ENCODE peak calls at places on chromosomes 13 and 19, in five cellular contexts. One of them, this sample, is unnamed.

GRCh38 chr13:53254495-53254894 is 225.9 kb downstream of the OLFM4 start:
- DNase-seq in mesenchymal stem cell: no peak
- DNase-seq in mammary epithelial cell: no peak
- DNase-seq in NT2/D1: no peak
- DNase-seq in mesendoderm: peak; percentile 31
- DNase-seq in this sample: no peak

GRCh38 chr13:34358811-34359513 is 541.0 kb downstream of the RFC3 start:
- DNase-seq in mesenchymal stem cell: peak; percentile 93
- DNase-seq in mammary epithelial cell: peak; percentile 91
- DNase-seq in NT2/D1: no peak
- DNase-seq in mesendoderm: no peak
- DNase-seq in this sample: no peak

GRCh38 chr13:106762711-106763110 is 194.8 kb upstream of the ARGLU1 start:
- DNase-seq in mesenchymal stem cell: no peak
- DNase-seq in mammary epithelial cell: no peak
- DNase-seq in NT2/D1: no peak
- DNase-seq in mesendoderm: no peak
- DNase-seq in this sample: no peak

GRCh38 chr19:48424694-48425219 is 21.0 kb upstream of the GRWD1 start:
- DNase-seq in mesenchymal stem cell: peak; percentile 87
- DNase-seq in mammary epithelial cell: no peak
- DNase-seq in NT2/D1: no peak
- DNase-seq in mesendoderm: peak; percentile 86
- DNase-seq in this sample: no peak

GRCh38 chr13:20546559-20546958 is 20.4 kb upstream of the IFT88 start:
- DNase-seq in mesenchymal stem cell: no peak
- DNase-seq in mammary epithelial cell: no peak
- DNase-seq in NT2/D1: no peak
- DNase-seq in mesendoderm: no peak
- DNase-seq in this sample: no peak

GRCh38 chr19:33404916-33405315 is 31.4 kb downstream of the CEBPG start:
- DNase-seq in mesenchymal stem cell: no peak
- DNase-seq in mammary epithelial cell: no peak
- DNase-seq in NT2/D1: no peak
- DNase-seq in mesendoderm: no peak
- DNase-seq in this sample: no peak

GRCh38 chr19:54650108-54650666 is 12.6 kb upstream of the LILRB4 start:
- DNase-seq in mesenchymal stem cell: no peak
- DNase-seq in mammary epithelial cell: no peak
- DNase-seq in NT2/D1: no peak
- DNase-seq in mesendoderm: no peak
- DNase-seq in this sample: no peak

GRCh38 chr19:18915639-18916038 is 3.5 kb downstream of the COPE start:
- DNase-seq in mesenchymal stem cell: peak; percentile 45
- DNase-seq in mammary epithelial cell: peak; percentile 32
- DNase-seq in NT2/D1: no peak
- DNase-seq in mesendoderm: peak; percentile 75
- DNase-seq in this sample: peak; percentile 80

GRCh38 chr13:48344264-48344663 is 40.7 kb downstream of the RB1 start:
- DNase-seq in mesenchymal stem cell: no peak
- DNase-seq in mammary epithelial cell: no peak
- DNase-seq in NT2/D1: no peak
- DNase-seq in mesendoderm: no peak
- DNase-seq in this sample: no peak

GRCh38 chr13:39051157-39051556 is 12.9 kb downstream of the NHLRC3 start:
- DNase-seq in mesenchymal stem cell: peak; percentile 60
- DNase-seq in mammary epithelial cell: peak; percentile 22
- DNase-seq in NT2/D1: no peak
- DNase-seq in mesendoderm: peak; percentile 52
- DNase-seq in this sample: peak; percentile 21

GRCh38 chr19:58584498-58585441 is 11.6 kb upstream of the MZF1 start:
- DNase-seq in mesenchymal stem cell: no peak
- DNase-seq in mammary epithelial cell: no peak
- DNase-seq in NT2/D1: no peak
- DNase-seq in mesendoderm: no peak
- DNase-seq in this sample: no peak

GRCh38 chr19:37218592-37218935 is 550 bp downstream of the ZNF383 start:
- DNase-seq in mesenchymal stem cell: peak; percentile 82
- DNase-seq in mammary epithelial cell: no peak
- DNase-seq in NT2/D1: no peak
- DNase-seq in mesendoderm: no peak
- DNase-seq in this sample: peak; percentile 14

GRCh38 chr19:51735759-51736449 is 12.1 kb upstream of the HAS1 start:
- DNase-seq in mesenchymal stem cell: no peak
- DNase-seq in mammary epithelial cell: no peak
- DNase-seq in NT2/D1: no peak
- DNase-seq in mesendoderm: no peak
- DNase-seq in this sample: no peak

GRCh38 chr13:38824342-38824741 is 137.5 kb downstream of the FREM2 start:
- DNase-seq in mesenchymal stem cell: no peak
- DNase-seq in mammary epithelial cell: peak; percentile 69
- DNase-seq in NT2/D1: no peak
- DNase-seq in mesendoderm: peak; percentile 41
- DNase-seq in this sample: no peak

GRCh38 chr19:4744451-4745170 is 21.0 kb upstream of the DPP9 start:
- DNase-seq in mesenchymal stem cell: peak; percentile 76
- DNase-seq in mammary epithelial cell: peak; percentile 84
- DNase-seq in NT2/D1: no peak
- DNase-seq in mesendoderm: no peak
- DNase-seq in this sample: no peak

GRCh38 chr13:112940236-112940635 is 28.8 kb upstream of the MCF2L start:
- DNase-seq in mesenchymal stem cell: no peak
- DNase-seq in mammary epithelial cell: no peak
- DNase-seq in NT2/D1: no peak
- DNase-seq in mesendoderm: no peak
- DNase-seq in this sample: peak; percentile 83

GRCh38 chr13:106155411-106155810 is 380.1 kb downstream of the EFNB2 start:
- DNase-seq in mesenchymal stem cell: peak; percentile 62
- DNase-seq in mammary epithelial cell: peak; percentile 87
- DNase-seq in NT2/D1: no peak
- DNase-seq in mesendoderm: no peak
- DNase-seq in this sample: no peak

GRCh38 chr19:21835810-21836444 is at the start of gene ZNF43:
- DNase-seq in mesenchymal stem cell: peak; percentile 96
- DNase-seq in mammary epithelial cell: peak; percentile 92
- DNase-seq in NT2/D1: peak; percentile 94
- DNase-seq in mesendoderm: peak; percentile 99
- DNase-seq in this sample: peak; percentile 79

GRCh38 chr19:4861147-4861546 is 6.3 kb downstream of the PLIN3 start:
- DNase-seq in mesenchymal stem cell: no peak
- DNase-seq in mammary epithelial cell: no peak
- DNase-seq in NT2/D1: no peak
- DNase-seq in mesendoderm: no peak
- DNase-seq in this sample: no peak

GRCh38 chr13:41005709-41006108 is 13.4 kb downstream of the ELF1 start:
- DNase-seq in mesenchymal stem cell: no peak
- DNase-seq in mammary epithelial cell: no peak
- DNase-seq in NT2/D1: no peak
- DNase-seq in mesendoderm: no peak
- DNase-seq in this sample: no peak

GRCh38 chr13:113455384-113455783 is 2.1 kb upstream of the ADPRHL1 start:
- DNase-seq in mesenchymal stem cell: no peak
- DNase-seq in mammary epithelial cell: no peak
- DNase-seq in NT2/D1: no peak
- DNase-seq in mesendoderm: no peak
- DNase-seq in this sample: no peak

GRCh38 chr13:39527961-39528720 is 74.9 kb downstream of the LHFPL6 start:
- DNase-seq in mesenchymal stem cell: peak; percentile 86
- DNase-seq in mammary epithelial cell: peak; percentile 79
- DNase-seq in NT2/D1: no peak
- DNase-seq in mesendoderm: peak; percentile 53
- DNase-seq in this sample: peak; percentile 10

GRCh38 chr19:7505682-7506384 is 10.1 kb upstream of the ZNF358 start:
- DNase-seq in mesenchymal stem cell: peak; percentile 25
- DNase-seq in mammary epithelial cell: no peak
- DNase-seq in NT2/D1: no peak
- DNase-seq in mesendoderm: peak; percentile 37
- DNase-seq in this sample: peak; percentile 95

GRCh38 chr13:31982124-31982523 is 49.5 kb upstream of the FRY start:
- DNase-seq in mesenchymal stem cell: no peak
- DNase-seq in mammary epithelial cell: peak; percentile 7
- DNase-seq in NT2/D1: no peak
- DNase-seq in mesendoderm: no peak
- DNase-seq in this sample: no peak

GRCh38 chr13:44471686-44472085 is 98.1 kb downstream of the SERP2 start:
- DNase-seq in mesenchymal stem cell: peak; percentile 64
- DNase-seq in mammary epithelial cell: no peak
- DNase-seq in NT2/D1: no peak
- DNase-seq in mesendoderm: no peak
- DNase-seq in this sample: no peak

GRCh38 chr13:33319859-33320258 is 34.3 kb upstream of the STARD13 start:
- DNase-seq in mesenchymal stem cell: no peak
- DNase-seq in mammary epithelial cell: no peak
- DNase-seq in NT2/D1: no peak
- DNase-seq in mesendoderm: no peak
- DNase-seq in this sample: no peak

GRCh38 chr13:34153428-34154180 is 335.7 kb downstream of the RFC3 start:
- DNase-seq in mesenchymal stem cell: peak; percentile 6
- DNase-seq in mammary epithelial cell: no peak
- DNase-seq in NT2/D1: no peak
- DNase-seq in mesendoderm: peak; percentile 52
- DNase-seq in this sample: no peak

GRCh38 chr13:76884571-76885202 is 1.5 kb downstream of the KCTD12 start:
- DNase-seq in mesenchymal stem cell: peak; percentile 59
- DNase-seq in mammary epithelial cell: peak; percentile 40
- DNase-seq in NT2/D1: no peak
- DNase-seq in mesendoderm: no peak
- DNase-seq in this sample: peak; percentile 18

GRCh38 chr13:28735481-28736029 is 16.8 kb upstream of the SLC46A3 start:
- DNase-seq in mesenchymal stem cell: no peak
- DNase-seq in mammary epithelial cell: no peak
- DNase-seq in NT2/D1: no peak
- DNase-seq in mesendoderm: peak; percentile 59
- DNase-seq in this sample: no peak

GRCh38 chr13:80164451-80164850 is 176.5 kb downstream of the SPRY2 start:
- DNase-seq in mesenchymal stem cell: no peak
- DNase-seq in mammary epithelial cell: no peak
- DNase-seq in NT2/D1: no peak
- DNase-seq in mesendoderm: no peak
- DNase-seq in this sample: no peak

GRCh38 chr19:33390120-33390907 is 16.8 kb downstream of the CEBPG start:
- DNase-seq in mesenchymal stem cell: no peak
- DNase-seq in mammary epithelial cell: no peak
- DNase-seq in NT2/D1: no peak
- DNase-seq in mesendoderm: no peak
- DNase-seq in this sample: peak; percentile 56

DNA sequence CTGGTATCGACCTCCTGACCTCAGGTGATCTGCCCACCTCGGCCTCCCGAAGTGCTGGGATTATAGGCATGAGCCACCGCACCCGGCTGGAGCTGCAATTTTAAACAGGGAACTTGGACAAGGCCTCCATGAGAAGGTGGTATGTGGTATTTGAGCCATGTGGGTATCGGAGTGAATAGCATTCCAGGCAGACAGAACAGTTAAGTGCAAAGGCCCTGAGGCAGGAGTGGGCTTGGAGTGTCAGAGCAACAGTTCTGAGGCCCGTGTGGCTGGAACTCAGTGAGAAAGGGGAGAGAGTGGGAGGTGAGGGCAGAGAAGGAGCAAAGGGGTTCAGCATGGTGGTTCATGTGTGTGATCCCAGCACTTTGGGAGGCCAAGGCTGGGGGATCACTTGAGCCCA is 2.9 kb downstream of the RCN3 start:
- DNase-seq in mesenchymal stem cell: no peak
- DNase-seq in mammary epithelial cell: no peak
- DNase-seq in NT2/D1: no peak
- DNase-seq in mesendoderm: no peak
- DNase-seq in this sample: no peak
- H3K9ac ChIP-seq in mesenchymal stem cell: no peak overlapping the region
- H3K9ac ChIP-seq in mammary epithelial cell: no peak overlapping the region
- H3K9ac ChIP-seq in NT2/D1: no peak overlapping the region
- H3K9ac ChIP-seq in mesendoderm: no peak overlapping the region
- H3K9ac ChIP-seq in this sample: no peak overlapping the region

DNA sequence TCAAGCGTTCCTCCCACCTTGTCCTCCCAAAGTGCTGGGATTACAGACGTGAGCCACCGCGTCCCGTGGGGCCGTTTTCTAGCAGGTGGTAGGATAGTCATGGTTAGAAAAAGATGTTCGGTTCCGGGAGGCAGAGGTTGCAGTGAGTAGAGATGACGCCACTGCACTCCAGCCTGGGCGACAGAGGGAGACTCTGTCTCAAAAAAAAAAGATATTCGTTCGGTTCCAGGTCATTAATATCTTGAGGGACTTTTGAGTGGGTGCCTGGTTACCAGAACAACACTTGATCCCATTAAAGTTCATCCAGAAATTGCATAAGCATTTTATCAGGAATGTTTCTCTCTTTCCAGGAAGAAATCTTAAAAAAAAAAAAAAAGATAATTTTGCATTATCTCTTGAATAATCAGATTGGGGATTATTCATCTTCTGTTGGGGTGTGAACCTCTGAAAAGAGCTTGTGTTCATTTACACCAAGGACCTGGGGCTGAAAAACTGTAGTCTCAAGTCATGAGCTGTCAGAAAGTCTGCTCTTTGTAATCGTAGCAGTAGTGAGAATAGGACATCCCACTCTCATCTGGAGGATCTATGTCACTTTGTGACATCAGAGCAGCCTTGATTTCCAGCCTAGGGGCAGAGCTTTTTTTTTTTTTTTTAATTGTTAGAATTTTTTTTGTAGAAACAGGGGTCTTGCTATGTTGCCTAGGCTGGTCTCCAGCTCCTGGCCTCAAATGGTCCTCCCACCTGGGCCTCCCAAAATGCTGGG is 1.0 kb upstream of the ETHE1 start:
- DNase-seq in mesenchymal stem cell: peak; percentile 37
- DNase-seq in mammary epithelial cell: peak; percentile 39
- DNase-seq in NT2/D1: no peak
- DNase-seq in mesendoderm: no peak
- DNase-seq in this sample: no peak
- H3K9ac ChIP-seq in mesenchymal stem cell: peak overlapping the region; percentile 93
- H3K9ac ChIP-seq in mammary epithelial cell: no peak overlapping the region
- H3K9ac ChIP-seq in NT2/D1: no peak overlapping the region
- H3K9ac ChIP-seq in mesendoderm: no peak overlapping the region
- H3K9ac ChIP-seq in this sample: no peak overlapping the region

GRCh38 chr19:1277061-1277460 is 1.7 kb downstream of the FAM174C start:
- DNase-seq in mesenchymal stem cell: no peak
- DNase-seq in mammary epithelial cell: no peak
- DNase-seq in NT2/D1: no peak
- DNase-seq in mesendoderm: no peak
- DNase-seq in this sample: no peak
- H3K9ac ChIP-seq in mesenchymal stem cell: peak overlapping the region; percentile 94
- H3K9ac ChIP-seq in mammary epithelial cell: no peak overlapping the region
- H3K9ac ChIP-seq in NT2/D1: peak overlapping the region; percentile 98
- H3K9ac ChIP-seq in mesendoderm: no peak overlapping the region
- H3K9ac ChIP-seq in this sample: no peak overlapping the region

DNA sequence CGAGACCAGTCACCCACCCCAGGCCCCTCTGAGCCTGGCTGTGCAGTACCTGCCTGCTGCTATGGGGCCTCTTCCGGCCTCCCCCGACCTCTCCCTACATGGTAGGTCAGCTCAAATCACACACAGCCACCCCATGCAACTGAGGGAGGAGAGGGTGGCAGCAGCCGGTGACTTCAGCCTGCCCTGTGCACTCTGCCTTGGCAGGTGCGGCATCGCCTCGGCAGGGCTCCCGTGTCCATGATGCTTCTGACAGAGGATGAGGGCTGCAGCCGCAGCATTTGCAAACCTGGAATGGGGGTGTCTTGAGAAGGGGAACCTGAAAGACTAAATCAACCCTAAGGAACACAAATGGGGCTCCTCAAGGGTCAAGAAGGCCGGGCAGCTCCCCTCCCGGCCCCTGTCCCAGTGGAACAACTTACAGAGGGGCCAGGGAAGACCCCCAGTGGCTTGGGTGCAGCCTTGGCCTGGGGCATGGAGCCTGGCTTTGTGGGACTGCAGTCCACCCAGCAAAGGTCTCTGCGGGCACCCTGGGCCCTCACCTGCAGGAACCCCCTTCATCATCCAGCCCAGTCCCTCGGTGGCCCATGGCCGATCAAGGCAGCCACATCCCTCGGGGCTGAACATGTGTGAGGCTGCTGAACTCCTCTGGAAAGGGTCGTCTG is 6.7 kb downstream of the TEX29 start:
- DNase-seq in mesenchymal stem cell: no peak
- DNase-seq in mammary epithelial cell: no peak
- DNase-seq in NT2/D1: no peak
- DNase-seq in mesendoderm: no peak
- DNase-seq in this sample: no peak
- H3K9ac ChIP-seq in mesenchymal stem cell: no peak overlapping the region
- H3K9ac ChIP-seq in mammary epithelial cell: no peak overlapping the region
- H3K9ac ChIP-seq in NT2/D1: no peak overlapping the region
- H3K9ac ChIP-seq in mesendoderm: no peak overlapping the region
- H3K9ac ChIP-seq in this sample: no peak overlapping the region

This sample was measured in SK-N-SH.